ENCODE peak calls at places on chromosomes 2 and 18, in five cellular contexts. E, K, M, A and O are unnamed samples.

GRCh38 chr18:79523738-79524180 is 128.0 kb downstream of the NFATC1 start:
- DNase-seq in K (no peak), A (no peak), M (peak; percentile 73), E (peak; percentile 44), O (no peak)

GRCh38 chr2:20868377-20868776 is 45.5 kb upstream of the LDAH start:
- DNase-seq in M (peak; percentile 26), E (no peak), K (no peak), A (no peak), O (no peak)

GRCh38 chr2:119263656-119264055 is 40.0 kb downstream of the STEAP3 start:
- DNase-seq in A (no peak), K (no peak), M (no peak), E (no peak), O (no peak)

GRCh38 chr2:101986804-101987740 is 4.7 kb upstream of the IL1R2 start:
- DNase-seq in M (no peak), A (no peak), K (peak; percentile 32), E (no peak), O (no peak)

GRCh38 chr2:11187083-11187619 is 31.9 kb downstream of the SLC66A3 start:
- DNase-seq in M (no peak), K (no peak), E (no peak), A (no peak), O (no peak)

GRCh38 chr18:77082316-77082715 is 50.3 kb downstream of the MBP start:
- DNase-seq in M (no peak), E (no peak), A (no peak), K (no peak), O (no peak)

GRCh38 chr2:15169326-15170038 is 391.7 kb downstream of the NBAS start:
- DNase-seq in A (no peak), E (no peak), M (no peak), K (peak; percentile 96), O (no peak)

GRCh38 chr2:174632847-174633620 is 35.4 kb upstream of the WIPF1 start:
- DNase-seq in M (no peak), A (no peak), K (no peak), E (no peak), O (no peak)

GRCh38 chr2:55140316-55141219 is 90.3 kb upstream of the RTN4 start:
- DNase-seq in K (no peak), A (no peak), M (no peak), E (no peak), O (no peak)

GRCh38 chr18:79511271-79511670 is 115.5 kb downstream of the NFATC1 start:
- DNase-seq in E (no peak), M (peak; percentile 6), A (no peak), K (no peak), O (no peak)

GRCh38 chr2:142037744-142038143 is 93.1 kb downstream of the LRP1B start:
- DNase-seq in E (no peak), M (no peak), A (no peak), K (no peak), O (no peak)

GRCh38 chr2:107556038-107556627 is 270.6 kb upstream of the RGPD4 start:
- DNase-seq in M (no peak), K (no peak), E (no peak), A (no peak), O (no peak)

GRCh38 chr2:127537142-127537541 is 1.7 kb downstream of the MYO7B start:
- DNase-seq in A (no peak), K (no peak), E (no peak), M (no peak), O (no peak)

GRCh38 chr2:63195310-63195709 is 144.7 kb downstream of the OTX1 start:
- DNase-seq in A (no peak), K (no peak), E (no peak), M (no peak), O (no peak)

GRCh38 chr2:132620115-132620514 is 49.9 kb downstream of the LYPD1 start:
- DNase-seq in K (no peak), E (no peak), M (no peak), A (no peak), O (no peak)